ENCODE peak calls at places on chromosomes 1 and 21, in four cellular contexts. X, G, J and A are unnamed samples.

GRCh38 chr21:36557316-36557715 is 77.4 kb upstream of the CLDN14 start:
- DNase-seq in X (no peak), G (no peak), J (no peak), A (no peak)

GRCh38 chr1:71049951-71050598 is 2.5 kb upstream of the PTGER3 start:
- DNase-seq in X (no peak), G (peak), J (peak), A (peak)

GRCh38 chr21:42706765-42707164 is 53.3 kb downstream of the PDE9A start:
- DNase-seq in X (peak), G (no peak), J (no peak), A (no peak)

GRCh38 chr1:54120698-54121481 is 31.9 kb downstream of the CDCP2 start:
- DNase-seq in X (no peak), G (peak), J (no peak), A (no peak)

GRCh38 chr1:38489844-38490270 is 369.7 kb downstream of the RRAGC start:
- DNase-seq in X (no peak), G (peak), J (peak), A (no peak)

GRCh38 chr1:162422662-162423375 is 10.9 kb upstream of the SH2D1B start:
- DNase-seq in X (no peak), G (no peak), J (no peak), A (no peak)

GRCh38 chr1:197868751-197869501 is 33.5 kb upstream of the C1orf53 start:
- DNase-seq in X (no peak), G (peak), J (peak), A (no peak)

GRCh38 chr1:193110864-193111263 is 5.7 kb upstream of the GLRX2 start:
- DNase-seq in X (no peak), G (no peak), J (no peak), A (no peak)

GRCh38 chr1:44553771-44554170 is 120.5 kb downstream of the TMEM53 start:
- DNase-seq in X (no peak), G (peak), J (no peak), A (no peak)

GRCh38 chr21:45018131-45019075 is 56.0 kb upstream of the ADARB1 start:
- DNase-seq in X (peak), G (no peak), J (no peak), A (no peak)

GRCh38 chr1:247421074-247421473 is 5.1 kb downstream of the NLRP3 start:
- DNase-seq in X (no peak), G (peak), J (no peak), A (no peak)

GRCh38 chr1:23570001-23570691 is 10.8 kb upstream of the ID3 start:
- DNase-seq in X (no peak), G (no peak), J (no peak), A (no peak)

DNA sequence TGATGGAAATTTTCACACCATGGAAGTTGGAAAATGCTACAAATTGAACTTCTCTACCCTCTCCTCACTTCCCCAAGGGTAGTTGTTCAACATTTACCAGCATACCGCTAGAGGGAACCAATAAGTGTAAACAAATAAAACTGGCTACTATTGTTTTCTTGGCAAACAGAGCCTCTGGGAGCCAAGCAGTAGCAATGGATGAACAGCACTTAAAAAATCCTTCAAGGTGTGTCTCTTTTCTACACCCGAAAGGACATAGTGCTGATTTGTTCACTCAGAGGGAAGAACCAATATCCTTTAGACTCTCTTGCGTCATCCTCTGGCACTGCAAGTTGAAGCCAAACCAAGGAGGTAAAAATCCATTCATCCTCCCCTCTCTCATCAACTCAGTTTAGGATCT is 161.5 kb downstream of the TBX15 start:
- DNase-seq in X (no peak), G (no peak), J (no peak), A (no peak)
- TF ChIP-seq CTCF in X (no peak), G (no peak), J (no peak), A (no peak)

GRCh38 chr1:154750681-154751665 is 119.1 kb downstream of the KCNN3 start:
- DNase-seq in X (peak), G (no peak), J (no peak), A (no peak)

GRCh38 chr1:154746620-154747299 is 123.3 kb downstream of the KCNN3 start:
- DNase-seq in X (no peak), G (no peak), J (no peak), A (no peak)

GRCh38 chr1:154747841-154748766 is 122.0 kb downstream of the KCNN3 start:
- DNase-seq in X (peak), G (no peak), J (peak), A (no peak)

GRCh38 chr1:154747380-154747779 is 122.7 kb downstream of the KCNN3 start:
- DNase-seq in X (no peak), G (no peak), J (no peak), A (no peak)

DNA sequence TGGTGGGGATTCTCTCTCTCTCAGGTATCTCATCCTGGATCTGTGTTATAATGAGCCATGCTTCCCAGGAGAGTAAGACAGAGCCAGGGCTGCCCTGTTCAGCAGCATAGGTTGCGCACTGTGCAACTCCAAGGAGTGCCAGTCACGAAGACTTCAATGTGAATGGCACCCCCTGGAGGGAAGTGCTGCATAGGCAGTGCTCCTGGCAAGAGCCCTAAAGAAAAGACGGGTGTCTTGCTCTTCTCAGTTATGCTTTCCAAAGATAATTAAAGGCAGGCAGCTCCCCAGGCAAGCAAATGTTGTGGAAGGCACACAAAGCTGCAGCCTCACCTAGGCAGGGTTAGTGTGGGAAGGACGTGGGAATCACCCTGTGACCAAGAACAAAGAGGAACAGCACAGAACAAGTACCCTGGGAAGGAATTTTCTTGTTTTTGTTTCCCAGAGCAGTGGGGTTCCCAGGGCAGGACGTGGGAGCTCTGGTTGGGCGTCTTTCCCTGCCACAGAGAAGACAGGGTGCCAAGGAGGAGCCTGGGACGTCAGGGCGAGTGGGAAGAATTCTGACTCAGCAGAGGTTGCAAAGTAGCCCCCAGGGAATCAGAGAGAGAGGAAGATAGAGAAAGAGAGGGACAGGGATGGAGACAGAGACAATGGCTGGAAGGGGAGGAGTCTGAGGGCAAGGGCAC is 120.9 kb downstream of the KCNN3 start:
- DNase-seq in X (no peak), G (peak), J (peak), A (no peak)
- TF ChIP-seq CTCF in X (no peak), G (peak), J (peak), A (peak)

DNA sequence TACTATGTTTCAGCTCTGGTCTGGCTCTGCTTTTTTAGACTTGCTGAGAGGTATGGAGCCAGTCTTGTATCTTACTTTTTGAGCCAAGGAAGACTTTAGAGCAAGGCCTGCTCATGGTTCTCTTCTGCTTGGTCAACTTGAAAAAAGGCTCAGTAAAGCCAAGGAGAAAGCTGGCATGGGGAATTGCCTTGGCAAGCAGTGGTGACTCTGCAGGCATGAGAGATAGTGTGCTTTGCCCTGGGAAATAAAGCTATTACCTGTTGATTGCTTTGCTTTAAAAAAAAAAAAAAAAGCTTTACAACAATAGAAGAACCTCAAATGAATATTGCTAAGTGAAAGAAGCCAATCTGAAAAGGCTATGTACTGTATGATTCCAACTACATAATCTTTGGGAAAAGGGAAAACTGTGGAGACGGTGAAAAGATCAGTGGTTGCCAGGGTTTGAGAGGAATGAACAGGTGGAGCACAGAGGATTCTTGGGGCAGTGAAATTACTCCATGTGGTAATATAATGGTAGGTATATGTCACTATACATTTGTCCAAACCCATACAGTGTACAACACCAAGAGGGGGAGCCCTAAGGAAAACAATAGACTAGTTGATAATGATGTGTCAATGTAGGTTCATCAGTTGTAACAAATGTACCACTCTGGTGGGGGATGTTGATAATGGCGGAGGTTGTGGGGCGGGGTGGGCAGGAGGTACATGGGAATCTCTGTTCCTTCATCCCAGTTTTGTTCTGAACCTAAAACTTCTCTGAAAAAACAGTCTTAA is 87.6 kb downstream of the HMCN1 start:
- DNase-seq in X (no peak), G (no peak), J (no peak), A (no peak)
- TF ChIP-seq CTCF in X (no peak), G (no peak), J (no peak), A (no peak)

GRCh38 chr1:46285730-46286477 is 17.5 kb downstream of the LRRC41 start:
- DNase-seq in X (no peak), G (no peak), J (peak), A (no peak)
- TF ChIP-seq CTCF in X (no peak), G (no peak), J (peak), A (no peak)

GRCh38 chr1:12405325-12406217 is 175.7 kb downstream of the VPS13D start:
- DNase-seq in X (peak), G (peak), J (no peak), A (no peak)
- TF ChIP-seq CTCF in X (no peak), G (peak), J (no peak), A (peak)

GRCh38 chr1:118716775-118717174 is 271.4 kb downstream of the TBX15 start:
- DNase-seq in X (no peak), G (peak), J (no peak), A (no peak)
- TF ChIP-seq CTCF in X (no peak), G (peak), J (no peak), A (peak)